ENCODE peak calls at places on chromosomes 11 and 22, in five cellular contexts. One of them, this sample, is unnamed.

GRCh38 chr22:48945621-48946458 is 881.8 kb downstream of the BRD1 start:
- DNase-seq in AG10803: no peak
- DNase-seq in choroid plexus epithelial cell: no peak
- DNase-seq in brain microvascular endothelial cell: no peak
- DNase-seq in gastrocnemius medialis: no peak
- DNase-seq in this sample: no peak

GRCh38 chr11:69357458-69358397 is 63.8 kb downstream of the MYEOV start:
- DNase-seq in AG10803: no peak
- DNase-seq in choroid plexus epithelial cell: no peak
- DNase-seq in brain microvascular endothelial cell: no peak
- DNase-seq in gastrocnemius medialis: no peak
- DNase-seq in this sample: no peak

GRCh38 chr11:22491826-22492225 is 133.8 kb downstream of the FANCF start:
- DNase-seq in AG10803: peak
- DNase-seq in choroid plexus epithelial cell: peak
- DNase-seq in brain microvascular endothelial cell: no peak
- DNase-seq in gastrocnemius medialis: no peak
- DNase-seq in this sample: no peak

GRCh38 chr22:49321477-49322055 is 506.1 kb downstream of the BRD1 start:
- DNase-seq in AG10803: no peak
- DNase-seq in choroid plexus epithelial cell: no peak
- DNase-seq in brain microvascular endothelial cell: no peak
- DNase-seq in gastrocnemius medialis: no peak
- DNase-seq in this sample: no peak

GRCh38 chr11:58330861-58331260 is 28.0 kb downstream of the OR5B17 start:
- DNase-seq in AG10803: peak
- DNase-seq in choroid plexus epithelial cell: peak
- DNase-seq in brain microvascular endothelial cell: peak
- DNase-seq in gastrocnemius medialis: no peak
- DNase-seq in this sample: no peak

GRCh38 chr11:83835423-83835822 is 549.3 kb upstream of the CCDC90B start:
- DNase-seq in AG10803: no peak
- DNase-seq in choroid plexus epithelial cell: no peak
- DNase-seq in brain microvascular endothelial cell: no peak
- DNase-seq in gastrocnemius medialis: no peak
- DNase-seq in this sample: no peak

GRCh38 chr22:30005213-30005857 is 74.9 kb upstream of the HORMAD2 start:
- DNase-seq in AG10803: peak
- DNase-seq in choroid plexus epithelial cell: peak
- DNase-seq in brain microvascular endothelial cell: peak
- DNase-seq in gastrocnemius medialis: peak
- DNase-seq in this sample: peak

GRCh38 chr11:73121692-73122091 is 20.4 kb downstream of the FCHSD2 start:
- DNase-seq in AG10803: peak
- DNase-seq in choroid plexus epithelial cell: no peak
- DNase-seq in brain microvascular endothelial cell: no peak
- DNase-seq in gastrocnemius medialis: no peak
- DNase-seq in this sample: no peak

GRCh38 chr22:38017272-38017920 is 33.0 kb upstream of the SOX10 start:
- DNase-seq in AG10803: peak
- DNase-seq in choroid plexus epithelial cell: peak
- DNase-seq in brain microvascular endothelial cell: peak
- DNase-seq in gastrocnemius medialis: peak
- DNase-seq in this sample: peak

GRCh38 chr11:10331548-10332289 is 26.8 kb downstream of the ADM start:
- DNase-seq in AG10803: peak
- DNase-seq in choroid plexus epithelial cell: no peak
- DNase-seq in brain microvascular endothelial cell: no peak
- DNase-seq in gastrocnemius medialis: no peak
- DNase-seq in this sample: peak

GRCh38 chr11:72239296-72239848 is 4.6 kb downstream of the PHOX2A start:
- DNase-seq in AG10803: peak
- DNase-seq in choroid plexus epithelial cell: peak
- DNase-seq in brain microvascular endothelial cell: no peak
- DNase-seq in gastrocnemius medialis: peak
- DNase-seq in this sample: peak

GRCh38 chr11:76578655-76579046 is 91.9 kb downstream of the LRRC32 start:
- DNase-seq in AG10803: no peak
- DNase-seq in choroid plexus epithelial cell: no peak
- DNase-seq in brain microvascular endothelial cell: peak
- DNase-seq in gastrocnemius medialis: peak
- DNase-seq in this sample: peak

GRCh38 chr11:114180301-114181055 is 115.7 kb upstream of the NNMT start:
- DNase-seq in AG10803: no peak
- DNase-seq in choroid plexus epithelial cell: peak
- DNase-seq in brain microvascular endothelial cell: no peak
- DNase-seq in gastrocnemius medialis: peak
- DNase-seq in this sample: no peak

GRCh38 chr22:21102659-21103267 is 57.0 kb downstream of the LRRC74B start:
- DNase-seq in AG10803: peak
- DNase-seq in choroid plexus epithelial cell: peak
- DNase-seq in brain microvascular endothelial cell: peak
- DNase-seq in gastrocnemius medialis: peak
- DNase-seq in this sample: peak

GRCh38 chr11:87466228-87466627 is 428.5 kb downstream of the TMEM135 start:
- DNase-seq in AG10803: peak
- DNase-seq in choroid plexus epithelial cell: no peak
- DNase-seq in brain microvascular endothelial cell: no peak
- DNase-seq in gastrocnemius medialis: no peak
- DNase-seq in this sample: no peak

GRCh38 chr11:3163241-3163981 is 1.7 kb downstream of the OSBPL5 start:
- DNase-seq in AG10803: no peak
- DNase-seq in choroid plexus epithelial cell: no peak
- DNase-seq in brain microvascular endothelial cell: no peak
- DNase-seq in gastrocnemius medialis: no peak
- DNase-seq in this sample: no peak

GRCh38 chr22:19180740-19181410 is 2.3 kb upstream of the SLC25A1 start:
- DNase-seq in AG10803: no peak
- DNase-seq in choroid plexus epithelial cell: no peak
- DNase-seq in brain microvascular endothelial cell: no peak
- DNase-seq in gastrocnemius medialis: no peak
- DNase-seq in this sample: no peak

GRCh38 chr11:37500425-37500824 is 902.4 kb upstream of the RAG2 start:
- DNase-seq in AG10803: no peak
- DNase-seq in choroid plexus epithelial cell: peak
- DNase-seq in brain microvascular endothelial cell: no peak
- DNase-seq in gastrocnemius medialis: no peak
- DNase-seq in this sample: no peak

GRCh38 chr11:58024601-58025091 is 965 bp downstream of the OR9Q1 start:
- DNase-seq in AG10803: peak
- DNase-seq in choroid plexus epithelial cell: no peak
- DNase-seq in brain microvascular endothelial cell: no peak
- DNase-seq in gastrocnemius medialis: peak
- DNase-seq in this sample: peak

GRCh38 chr11:10641314-10642206 is 52.0 kb downstream of the IRAG1 start:
- DNase-seq in AG10803: no peak
- DNase-seq in choroid plexus epithelial cell: no peak
- DNase-seq in brain microvascular endothelial cell: no peak
- DNase-seq in gastrocnemius medialis: no peak
- DNase-seq in this sample: no peak

GRCh38 chr22:40009953-40010751 is 15.4 kb downstream of the FAM83F start:
- DNase-seq in AG10803: no peak
- DNase-seq in choroid plexus epithelial cell: peak
- DNase-seq in brain microvascular endothelial cell: no peak
- DNase-seq in gastrocnemius medialis: no peak
- DNase-seq in this sample: no peak

GRCh38 chr11:19872526-19873135 is 160.0 kb downstream of the NAV2 start:
- DNase-seq in AG10803: no peak
- DNase-seq in choroid plexus epithelial cell: no peak
- DNase-seq in brain microvascular endothelial cell: no peak
- DNase-seq in gastrocnemius medialis: no peak
- DNase-seq in this sample: no peak

GRCh38 chr11:102469196-102469821 is 16.7 kb upstream of the TMEM123 start:
- DNase-seq in AG10803: peak
- DNase-seq in choroid plexus epithelial cell: peak
- DNase-seq in brain microvascular endothelial cell: no peak
- DNase-seq in gastrocnemius medialis: no peak
- DNase-seq in this sample: peak

GRCh38 chr11:38498721-38499120 is 1900.7 kb upstream of the RAG2 start:
- DNase-seq in AG10803: no peak
- DNase-seq in choroid plexus epithelial cell: no peak
- DNase-seq in brain microvascular endothelial cell: no peak
- DNase-seq in gastrocnemius medialis: no peak
- DNase-seq in this sample: no peak

GRCh38 chr11:66002648-66003225 is 434 bp downstream of the BANF1 start:
- DNase-seq in AG10803: peak
- DNase-seq in choroid plexus epithelial cell: peak
- DNase-seq in brain microvascular endothelial cell: no peak
- DNase-seq in gastrocnemius medialis: peak
- DNase-seq in this sample: peak

GRCh38 chr11:78234006-78234405 is 45.3 kb downstream of the USP35 start:
- DNase-seq in AG10803: no peak
- DNase-seq in choroid plexus epithelial cell: peak
- DNase-seq in brain microvascular endothelial cell: no peak
- DNase-seq in gastrocnemius medialis: no peak
- DNase-seq in this sample: no peak

GRCh38 chr11:58060939-58061672 is 30.4 kb downstream of the OR6Q1 start:
- DNase-seq in AG10803: peak
- DNase-seq in choroid plexus epithelial cell: no peak
- DNase-seq in brain microvascular endothelial cell: no peak
- DNase-seq in gastrocnemius medialis: no peak
- DNase-seq in this sample: peak

GRCh38 chr11:223921-224320 is 12.2 kb downstream of the SIRT3 start:
- DNase-seq in AG10803: no peak
- DNase-seq in choroid plexus epithelial cell: no peak
- DNase-seq in brain microvascular endothelial cell: no peak
- DNase-seq in gastrocnemius medialis: no peak
- DNase-seq in this sample: no peak

GRCh38 chr11:27174672-27175210 is 134.1 kb downstream of the BBOX1 start:
- DNase-seq in AG10803: no peak
- DNase-seq in choroid plexus epithelial cell: no peak
- DNase-seq in brain microvascular endothelial cell: no peak
- DNase-seq in gastrocnemius medialis: no peak
- DNase-seq in this sample: no peak

DNA sequence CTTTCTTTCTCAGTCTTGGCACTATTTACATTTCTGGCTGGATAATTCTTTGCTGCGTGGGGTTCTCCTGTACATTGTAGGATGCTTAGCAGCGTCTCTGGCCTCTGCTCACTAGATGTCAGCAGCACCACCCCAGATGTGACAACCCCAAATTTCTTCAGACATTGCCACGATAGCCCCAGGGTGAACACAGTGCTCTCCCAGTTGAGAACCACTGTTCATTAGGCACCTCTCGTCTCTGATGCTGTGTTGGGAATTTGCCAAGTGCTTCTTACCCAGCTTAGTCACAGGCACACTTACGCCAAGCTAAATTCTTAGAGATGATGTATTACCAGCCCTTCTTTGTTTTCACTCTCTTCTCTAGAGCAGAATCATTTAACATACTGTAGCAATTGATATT is 9.4 kb downstream of the TRIM6 start:
- DNase-seq in AG10803: peak
- DNase-seq in choroid plexus epithelial cell: peak
- DNase-seq in brain microvascular endothelial cell: peak
- DNase-seq in gastrocnemius medialis: no peak
- DNase-seq in this sample: peak
- TF ChIP-seq CTCF in AG10803: no peak
- TF ChIP-seq CTCF in choroid plexus epithelial cell: peak
- TF ChIP-seq CTCF in brain microvascular endothelial cell: peak
- TF ChIP-seq CTCF in gastrocnemius medialis: no peak
- TF ChIP-seq CTCF in this sample: no peak

GRCh38 chr11:119634301-119634700 is 94.7 kb downstream of the NECTIN1 start:
- DNase-seq in AG10803: no peak
- DNase-seq in choroid plexus epithelial cell: no peak
- DNase-seq in brain microvascular endothelial cell: no peak
- DNase-seq in gastrocnemius medialis: no peak
- DNase-seq in this sample: no peak

GRCh38 chr11:119635041-119635745 is 93.8 kb downstream of the NECTIN1 start:
- DNase-seq in AG10803: no peak
- DNase-seq in choroid plexus epithelial cell: no peak
- DNase-seq in brain microvascular endothelial cell: no peak
- DNase-seq in gastrocnemius medialis: no peak
- DNase-seq in this sample: no peak

GRCh38 chr11:119638851-119639250 is 90.1 kb downstream of the NECTIN1 start:
- DNase-seq in AG10803: no peak
- DNase-seq in choroid plexus epithelial cell: no peak
- DNase-seq in brain microvascular endothelial cell: no peak
- DNase-seq in gastrocnemius medialis: no peak
- DNase-seq in this sample: no peak

GRCh38 chr11:119639642-119640205 is 89.3 kb downstream of the NECTIN1 start:
- DNase-seq in AG10803: no peak
- DNase-seq in choroid plexus epithelial cell: no peak
- DNase-seq in brain microvascular endothelial cell: no peak
- DNase-seq in gastrocnemius medialis: no peak
- DNase-seq in this sample: no peak

DNA sequence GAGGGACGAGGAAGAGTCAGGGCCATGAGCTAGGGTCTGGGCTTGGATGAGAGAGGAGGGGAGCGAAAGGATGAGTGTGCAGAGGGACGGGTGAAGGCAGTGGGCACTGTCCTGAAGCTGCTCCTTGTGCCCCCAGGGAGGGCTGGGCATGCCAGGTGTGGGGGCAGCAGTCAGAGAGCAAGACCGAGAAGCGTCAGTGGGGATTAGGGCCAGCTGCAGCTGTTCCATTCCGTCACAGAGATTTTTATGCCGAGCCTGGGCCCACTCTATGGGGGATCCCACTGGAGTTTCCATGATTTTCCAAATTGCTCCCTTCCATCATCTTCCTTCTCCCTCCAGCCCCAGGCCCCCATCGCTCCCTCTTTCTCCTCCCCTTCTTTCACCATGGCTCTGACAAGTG is 93.2 kb downstream of the NECTIN1 start:
- DNase-seq in AG10803: no peak
- DNase-seq in choroid plexus epithelial cell: no peak
- DNase-seq in brain microvascular endothelial cell: no peak
- DNase-seq in gastrocnemius medialis: no peak
- DNase-seq in this sample: no peak
- H3K4me3 ChIP-seq in AG10803: no peak
- H3K4me3 ChIP-seq in choroid plexus epithelial cell: no peak
- H3K4me3 ChIP-seq in brain microvascular endothelial cell: no peak
- H3K4me3 ChIP-seq in gastrocnemius medialis: no peak
- H3K4me3 ChIP-seq in this sample: no peak

GRCh38 chr11:64314146-64314804 is 3.1 kb downstream of the TRMT112 start:
- DNase-seq in AG10803: no peak
- DNase-seq in choroid plexus epithelial cell: no peak
- DNase-seq in brain microvascular endothelial cell: no peak
- DNase-seq in gastrocnemius medialis: no peak
- DNase-seq in this sample: no peak
- TF ChIP-seq CTCF in AG10803: peak
- TF ChIP-seq CTCF in choroid plexus epithelial cell: peak
- TF ChIP-seq CTCF in brain microvascular endothelial cell: peak
- TF ChIP-seq CTCF in gastrocnemius medialis: no peak
- TF ChIP-seq CTCF in this sample: peak

GRCh38 chr11:62340269-62340901 is 3.1 kb downstream of the ASRGL1 start:
- DNase-seq in AG10803: peak
- DNase-seq in choroid plexus epithelial cell: peak
- DNase-seq in brain microvascular endothelial cell: peak
- DNase-seq in gastrocnemius medialis: no peak
- DNase-seq in this sample: peak

GRCh38 chr11:62336949-62337681 is at the start of gene ASRGL1:
- DNase-seq in AG10803: peak
- DNase-seq in choroid plexus epithelial cell: peak
- DNase-seq in brain microvascular endothelial cell: peak
- DNase-seq in gastrocnemius medialis: peak
- DNase-seq in this sample: peak

GRCh38 chr11:62337682-62338181 is 484 bp downstream of the ASRGL1 start:
- DNase-seq in AG10803: no peak
- DNase-seq in choroid plexus epithelial cell: no peak
- DNase-seq in brain microvascular endothelial cell: no peak
- DNase-seq in gastrocnemius medialis: no peak
- DNase-seq in this sample: peak

GRCh38 chr11:62333768-62334167 is 3.5 kb upstream of the ASRGL1 start:
- DNase-seq in AG10803: no peak
- DNase-seq in choroid plexus epithelial cell: no peak
- DNase-seq in brain microvascular endothelial cell: no peak
- DNase-seq in gastrocnemius medialis: no peak
- DNase-seq in this sample: no peak

GRCh38 chr11:62338218-62338617 is 970 bp downstream of the ASRGL1 start:
- DNase-seq in AG10803: no peak
- DNase-seq in choroid plexus epithelial cell: no peak
- DNase-seq in brain microvascular endothelial cell: no peak
- DNase-seq in gastrocnemius medialis: no peak
- DNase-seq in this sample: no peak
- H3K4me3 ChIP-seq in AG10803: no peak
- H3K4me3 ChIP-seq in choroid plexus epithelial cell: peak
- H3K4me3 ChIP-seq in brain microvascular endothelial cell: no peak
- H3K4me3 ChIP-seq in gastrocnemius medialis: peak
- H3K4me3 ChIP-seq in this sample: peak